ENCODE peak calls at places on chromosomes 12 and 14, in four cellular contexts. U is A549, L is ovary, Y is H1. T is an unnamed sample.
A peak's percentile ranks its signal among the peaks of the same experiment; 100 is the strongest.

GRCh38 chr14:36478782-36479181 is 41.2 kb downstream of the NKX2-1 start:
- DNase-seq in U (no peak), L (no peak), Y (no peak), T (no peak)

GRCh38 chr14:61493239-61493638 is 171.9 kb downstream of the PRKCH start:
- DNase-seq in U (no peak), L (no peak), Y (no peak), T (no peak)

GRCh38 chr12:93243689-93244513 is 133.8 kb upstream of the NUDT4 start:
- DNase-seq in U (no peak), Y (no peak), L (peak; percentile 57), T (peak; percentile 45)

GRCh38 chr12:32312049-32312670 is 87.2 kb upstream of the FGD4 start:
- DNase-seq in Y (no peak), U (peak; percentile 45), L (no peak), T (no peak)

GRCh38 chr12:1212529-1212928 is 221.5 kb downstream of the ERC1 start:
- DNase-seq in L (no peak), Y (peak; percentile 1), U (no peak), T (no peak)

GRCh38 chr14:58077621-58078020 is 74.4 kb downstream of the ARMH4 start:
- DNase-seq in U (no peak), Y (no peak), L (no peak), T (no peak)

GRCh38 chr12:97177482-97177881 is 270.4 kb downstream of the NEDD1 start:
- DNase-seq in L (no peak), Y (no peak), U (no peak), T (no peak)

GRCh38 chr14:20489093-20489994 is 16.0 kb upstream of the RNASE10 start:
- DNase-seq in Y (no peak), L (no peak), U (no peak), T (no peak)

GRCh38 chr12:89954259-89954658 is 245.6 kb upstream of the ATP2B1 start:
- DNase-seq in U (no peak), Y (no peak), L (no peak), T (no peak)

GRCh38 chr14:64201931-64202330 is 92.2 kb downstream of the ESR2 start:
- DNase-seq in U (no peak), Y (no peak), L (no peak), T (no peak)

GRCh38 chr12:129964826-129965457 is 61.1 kb upstream of the TMEM132D start:
- DNase-seq in L (no peak), Y (no peak), U (no peak), T (no peak)

GRCh38 chr12:54987611-54988231 is 3.2 kb upstream of the TESPA1 start:
- DNase-seq in U (no peak), L (no peak), Y (no peak), T (no peak)

GRCh38 chr12:25972783-25973182 is 14.3 kb downstream of the RASSF8 start:
- DNase-seq in U (no peak), L (no peak), Y (no peak), T (no peak)

GRCh38 chr14:68424443-68425172 is 368.3 kb downstream of the ZFP36L1 start:
- DNase-seq in L (no peak), Y (no peak), U (no peak), T (no peak)

GRCh38 chr12:12024958-12025682 is 45.6 kb upstream of the BCL2L14 start:
- DNase-seq in U (no peak), Y (no peak), L (no peak), T (no peak)

GRCh38 chr12:109720152-109720855 is 6.7 kb downstream of the FAM222A start:
- DNase-seq in U (no peak), Y (no peak), L (no peak), T (peak; percentile 39)

GRCh38 chr12:83641789-83642188 is 955.1 kb downstream of the TMTC2 start:
- DNase-seq in Y (no peak), U (no peak), L (no peak), T (no peak)

GRCh38 chr12:57389033-57389432 is 41.8 kb downstream of the R3HDM2 start:
- DNase-seq in U (peak; percentile 76), Y (no peak), L (no peak), T (no peak)

GRCh38 chr14:77339407-77339806 is 18.6 kb downstream of the GSTZ1 start:
- DNase-seq in L (no peak), U (no peak), Y (no peak), T (no peak)

GRCh38 chr14:103833711-103834110 is 13.7 kb downstream of the PPP1R13B start:
- DNase-seq in L (no peak), U (no peak), Y (no peak), T (no peak)

GRCh38 chr12:95918194-95918993 is 24.0 kb downstream of the CCDC38 start:
- DNase-seq in L (peak; percentile 20), Y (no peak), U (peak; percentile 53), T (no peak)

GRCh38 chr14:80325112-80325511 is 113.8 kb upstream of the DIO2 start:
- DNase-seq in U (no peak), L (no peak), Y (no peak), T (no peak)

GRCh38 chr14:72607386-72608125 is 286.3 kb downstream of the DPF3 start:
- DNase-seq in U (no peak), L (no peak), Y (no peak), T (no peak)

GRCh38 chr12:24948816-24949722 is at the start of gene BCAT1:
- DNase-seq in Y (peak; percentile 57), L (peak; percentile 77), U (peak; percentile 65), T (peak; percentile 26)

GRCh38 chr12:48165089-48166031 is 8.0 kb upstream of the ASB8 start:
- DNase-seq in U (peak; percentile 59), L (no peak), Y (no peak), T (no peak)

DNA sequence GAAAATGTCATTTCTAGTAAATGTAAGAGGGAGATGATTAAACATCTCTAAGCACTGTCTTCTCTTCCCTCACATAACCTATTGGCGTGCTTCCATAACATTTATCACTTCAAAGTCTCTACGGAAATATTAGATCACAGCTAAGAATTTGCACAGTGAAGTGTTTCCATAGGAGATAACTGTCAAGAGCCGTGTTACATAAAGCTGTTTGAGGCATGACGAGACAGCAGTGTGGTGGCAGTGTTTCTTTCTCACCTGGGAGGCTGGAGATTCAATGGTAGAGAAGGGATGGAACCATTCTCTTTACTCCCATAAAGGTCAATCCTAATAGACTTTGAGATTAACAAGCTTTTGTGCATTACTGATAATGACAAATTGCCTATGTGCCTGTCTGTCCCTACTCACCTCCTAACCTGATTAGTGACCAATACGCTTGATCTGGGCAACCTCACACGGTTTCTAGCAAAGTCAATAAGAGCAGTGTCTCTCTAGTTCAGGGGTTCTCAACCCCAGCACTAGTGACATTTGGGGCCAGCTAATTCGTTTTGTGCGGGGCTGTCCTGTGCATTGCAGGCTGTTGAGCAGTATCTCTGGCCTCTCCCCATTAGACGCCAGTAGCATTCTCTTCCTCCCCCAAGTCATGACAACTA is 35.3 kb downstream of the FBXW8 start:
- DNase-seq in Y (no peak), L (no peak), U (no peak), T (no peak)
- TF ChIP-seq POLR2A in Y (no peak), L (no peak), U (no peak), T (no peak)

GRCh38 chr14:52351561-52352491 is 37.7 kb downstream of the PTGER2 start:
- DNase-seq in L (no peak), U (no peak), Y (no peak), T (no peak)
- H3K4me1 ChIP-seq in L (peaks cover 7% of the 10 kb centered on the region), U (peaks cover 82% of the 10 kb centered on the region), Y (no peaks in the 10 kb centered on the region), T (peaks cover 3% of the 10 kb centered on the region)

DNA sequence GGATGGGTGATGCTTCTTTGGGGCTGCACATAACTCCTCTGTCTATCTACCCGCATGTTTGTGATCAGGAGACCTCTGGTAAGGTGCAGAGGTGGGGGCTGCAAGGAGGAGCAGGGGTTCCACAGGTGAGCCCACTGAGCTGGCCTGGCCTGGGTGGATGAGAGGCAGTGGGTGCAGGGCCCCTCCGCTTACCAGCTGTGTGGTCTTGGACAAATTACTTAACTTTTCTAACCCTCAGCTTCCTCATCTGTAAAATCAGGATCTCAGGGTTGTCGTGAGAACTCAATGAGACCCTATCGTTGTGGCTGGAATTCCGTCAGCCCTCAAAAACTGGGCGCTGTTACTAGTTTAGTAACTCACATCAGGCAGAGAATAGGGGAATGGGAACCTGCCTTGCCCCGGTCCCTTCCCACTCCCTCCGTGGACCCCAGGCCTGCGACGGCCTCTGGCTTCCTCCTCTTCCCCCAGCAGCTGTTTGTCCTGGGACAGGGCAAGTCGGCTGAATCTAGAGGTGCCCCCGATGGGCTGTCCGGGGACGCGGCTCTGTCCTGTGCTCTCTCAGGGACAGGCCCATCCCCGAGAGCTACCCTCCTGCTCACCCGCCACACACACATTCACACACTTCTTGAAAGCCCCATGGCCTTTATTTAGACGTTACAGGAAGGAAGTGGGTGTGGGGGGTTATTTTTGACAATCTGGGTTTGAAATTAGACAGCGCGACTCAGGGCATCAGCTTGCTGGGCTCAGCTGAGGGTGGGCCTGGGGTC is 7.6 kb downstream of the PTPN6 start:
- DNase-seq in Y (no peak), U (no peak), L (no peak), T (no peak)
- TF ChIP-seq POLR2A in Y (no peak), U (no peak), L (no peak), T (no peak)

GRCh38 chr12:102436867-102437266 is 43.5 kb downstream of the IGF1 start:
- DNase-seq in U (no peak), L (no peak), Y (no peak), T (no peak)
- H3K4me1 ChIP-seq in U (no peaks in the 10 kb centered on the region), L (peaks cover 8% of the 10 kb centered on the region), Y (no peaks in the 10 kb centered on the region), T (peaks cover 3% of the 10 kb centered on the region)

GRCh38 chr14:31576949-31577348 is 15.7 kb downstream of the NUBPL start:
- DNase-seq in Y (no peak), L (no peak), U (no peak), T (no peak)
- TF ChIP-seq POLR2A in Y (no peak), L (no peak), U (no peak), T (no peak)

DNA sequence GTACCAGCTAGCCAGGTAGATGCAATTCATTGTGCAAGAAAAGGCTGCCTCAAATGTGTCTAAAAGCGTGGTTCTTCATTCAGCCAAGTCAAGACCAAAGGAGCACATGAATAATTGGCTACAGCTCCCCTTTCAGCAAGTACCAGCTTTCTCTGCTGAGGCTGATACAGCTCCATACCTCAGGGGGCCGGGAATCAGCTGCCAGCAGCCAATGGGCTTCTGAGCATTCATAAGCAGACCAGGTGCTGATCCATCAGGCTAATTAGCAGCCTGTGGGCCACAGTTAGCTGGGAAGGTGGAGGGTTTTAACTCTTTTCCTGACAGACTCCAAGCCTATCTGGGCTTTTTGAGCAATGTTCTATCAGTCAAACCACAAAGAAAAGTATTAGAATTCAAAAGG is 264.7 kb downstream of the APAF1 start:
- DNase-seq in L (no peak), Y (peak; percentile 33), U (no peak), T (no peak)
- H3K4me1 ChIP-seq in L (no peaks in the 10 kb centered on the region), Y (no peaks in the 10 kb centered on the region), U (no peaks in the 10 kb centered on the region), T (no peaks in the 10 kb centered on the region)

T was measured in gastrocnemius medialis.